ENCODE peak calls at places on chromosomes 11 and 22, in seven cellular contexts. A is K562; S is stimulated activated CD4-positive, alpha-beta T cell treated with anti-CD3 and anti-CD28 coated beads, Interleukin-4, amount 100 ng/mL, for 48 hours; D is PC-3; G is lower leg skin; N is activated CD4-positive, alpha-beta T cell treated with anti-CD3 and anti-CD28 coated beads, Interleukin-2, amount 50 U/mL, for 48 hours; F is osteocyte. W is an unnamed sample.

GRCh38 chr11:46445887-46446286 is 54.3 kb upstream of the CHRM4 start:
- DNase-seq in A (no peak), S (no peak), D (no peak), G (no peak), N (no peak), F (no peak), W (no peak)

GRCh38 chr22:23035557-23036277 is 34.6 kb upstream of the GNAZ start:
- DNase-seq in A (peak; percentile 62), S (no peak), D (no peak), G (no peak), N (no peak), F (no peak), W (no peak)

GRCh38 chr11:14026961-14027360 is 64.4 kb downstream of the SPON1 start:
- DNase-seq in A (no peak), S (no peak), D (no peak), G (no peak), N (no peak), F (no peak), W (no peak)

GRCh38 chr11:119323532-119324033 is 6.7 kb upstream of the MCAM start:
- DNase-seq in A (peak; percentile 67), S (peak; percentile 78), D (peak; percentile 86), G (no peak), N (peak; percentile 90), F (no peak), W (no peak)

GRCh38 chr11:64036081-64037026 is 623 bp downstream of the FLRT1 start:
- DNase-seq in A (no peak), S (no peak), D (peak; percentile 59), G (no peak), N (no peak), F (no peak), W (no peak)

GRCh38 chr11:72807021-72807693 is 7.1 kb upstream of the ATG16L2 start:
- DNase-seq in A (no peak), S (no peak), D (peak; percentile 28), G (no peak), N (no peak), F (no peak), W (no peak)

GRCh38 chr22:46331496-46331895 is 4.0 kb upstream of the TRMU start:
- DNase-seq in A (no peak), S (no peak), D (no peak), G (no peak), N (no peak), F (no peak), W (no peak)

GRCh38 chr11:117384045-117384444 is 56.4 kb downstream of the CEP164 start:
- DNase-seq in A (no peak), S (no peak), D (peak; percentile 95), G (no peak), N (no peak), F (no peak), W (no peak)

GRCh38 chr22:41998361-41999261 is at the start of gene WBP2NL:
- DNase-seq in A (peak; percentile 66), S (peak; percentile 72), D (peak; percentile 69), G (peak; percentile 81), N (peak; percentile 82), F (no peak), W (peak; percentile 88)

GRCh38 chr11:78646564-78647185 is 72.0 kb upstream of the NARS2 start:
- DNase-seq in A (peak; percentile 64), S (peak; percentile 25), D (peak; percentile 97), G (peak; percentile 16), N (peak; percentile 59), F (peak; percentile 79), W (peak; percentile 37)

GRCh38 chr11:124865902-124866851 is 945 bp downstream of the ROBO3 start:
- DNase-seq in A (peak; percentile 83), S (peak; percentile 35), D (peak; percentile 30), G (no peak), N (peak; percentile 53), F (no peak), W (no peak)

GRCh38 chr22:47713880-47714452 is 951.5 kb downstream of the TBC1D22A start:
- DNase-seq in A (peak; percentile 30), S (no peak), D (no peak), G (no peak), N (no peak), F (no peak), W (no peak)

GRCh38 chr11:118304227-118304808 is at the start of gene CD3E:
- DNase-seq in A (no peak), S (peak; percentile 61), D (no peak), G (no peak), N (peak; percentile 69), F (no peak), W (no peak)

GRCh38 chr11:29129850-29130249 is 887.0 kb downstream of the KCNA4 start:
- DNase-seq in A (no peak), S (no peak), D (peak; percentile 40), G (no peak), N (no peak), F (no peak), W (no peak)

GRCh38 chr22:32801436-32802290 is at the start of gene TIMP3:
- DNase-seq in A (peak; percentile 59), S (no peak), D (no peak), G (peak; percentile 83), N (peak; percentile 6), F (peak; percentile 86), W (peak; percentile 82)

GRCh38 chr22:41181349-41182241 is 23.5 kb upstream of the L3MBTL2 start:
- DNase-seq in A (no peak), S (no peak), D (peak; percentile 49), G (no peak), N (no peak), F (peak; percentile 42), W (no peak)

GRCh38 chr11:102305352-102306047 is 11.8 kb upstream of the BIRC3 start:
- DNase-seq in A (no peak), S (no peak), D (no peak), G (no peak), N (no peak), F (no peak), W (no peak)

GRCh38 chr11:70567680-70568503 is 169.6 kb downstream of the CTTN start:
- DNase-seq in A (no peak), S (no peak), D (no peak), G (peak; percentile 28), N (no peak), F (no peak), W (no peak)

GRCh38 chr11:22347857-22348496 is 9.8 kb downstream of the SLC17A6 start:
- DNase-seq in A (no peak), S (no peak), D (no peak), G (no peak), N (no peak), F (no peak), W (no peak)

GRCh38 chr11:30741039-30741550 is 154.9 kb upstream of the MPPED2 start:
- DNase-seq in A (no peak), S (no peak), D (no peak), G (peak; percentile 17), N (no peak), F (no peak), W (no peak)

GRCh38 chr11:79083346-79083745 is 357.5 kb downstream of the TENM4 start:
- DNase-seq in A (no peak), S (no peak), D (no peak), G (no peak), N (no peak), F (no peak), W (no peak)

GRCh38 chr11:122656073-122656630 is 630 bp downstream of the UBASH3B start:
- DNase-seq in A (peak; percentile 29), S (peak; percentile 38), D (peak; percentile 65), G (no peak), N (peak; percentile 61), F (peak; percentile 91), W (peak; percentile 54)

GRCh38 chr11:130877532-130877931 is 38.7 kb downstream of the SNX19 start:
- DNase-seq in A (no peak), S (no peak), D (no peak), G (peak; percentile 33), N (no peak), F (no peak), W (no peak)

GRCh38 chr11:19345848-19346681 is 105.3 kb upstream of the E2F8 start:
- DNase-seq in A (peak; percentile 19), S (no peak), D (no peak), G (no peak), N (no peak), F (no peak), W (no peak)

GRCh38 chr22:31625661-31626426 is 36.2 kb downstream of the PISD start:
- DNase-seq in A (peak; percentile 71), S (no peak), D (no peak), G (no peak), N (no peak), F (no peak), W (peak; percentile 66)

GRCh38 chr11:130244851-130245250 is 69.9 kb downstream of the ZBTB44 start:
- DNase-seq in A (no peak), S (no peak), D (no peak), G (no peak), N (no peak), F (no peak), W (no peak)

GRCh38 chr11:47028530-47029093 is 92.1 kb downstream of the CSTPP1 start:
- DNase-seq in A (no peak), S (no peak), D (no peak), G (no peak), N (no peak), F (no peak), W (no peak)

GRCh38 chr11:111976614-111977140 is 39.5 kb downstream of the DIXDC1 start:
- DNase-seq in A (no peak), S (no peak), D (peak; percentile 33), G (no peak), N (no peak), F (no peak), W (peak; percentile 61)

W was measured in breast epithelium.